ENCODE peak calls at places on chromosomes 13 and 19, in five cellular contexts. V is Calu3; N is activated CD8-positive, alpha-beta memory T cell treated with anti-CD3 and anti-CD28 coated beads, Interleukin-2, amount 10 ng/mL, durations not matched to agents 7 days and 5 days; C is NCI-H345; B is uterus. P is an unnamed sample.

GRCh38 chr13:66212511-66212910 is 1017.6 kb downstream of the PCDH9 start:
- DNase-seq in V (no peak), N (no peak), C (no peak), B (no peak), P (no peak)

GRCh38 chr19:8640402-8641004 is 10.1 kb downstream of the NFILZ start:
- DNase-seq in V (peak; percentile 22), N (no peak), C (no peak), B (peak; percentile 19), P (peak; percentile 27)

GRCh38 chr13:111158136-111158805 is 43.2 kb downstream of the ARHGEF7 start:
- DNase-seq in V (no peak), N (no peak), C (no peak), B (no peak), P (no peak)

GRCh38 chr13:60244381-60244780 is 80.7 kb upstream of the DIAPH3 start:
- DNase-seq in V (no peak), N (no peak), C (no peak), B (no peak), P (no peak)

GRCh38 chr13:67229438-67230242 is 496 bp downstream of the PCDH9 start:
- DNase-seq in V (no peak), N (no peak), C (peak; percentile 60), B (no peak), P (no peak)

GRCh38 chr19:39131255-39131755 is 5.7 kb downstream of the PAK4 start:
- DNase-seq in V (no peak), N (no peak), C (no peak), B (no peak), P (no peak)

GRCh38 chr13:32941368-32941767 is 74.9 kb upstream of the KL start:
- DNase-seq in V (no peak), N (no peak), C (no peak), B (no peak), P (no peak)

GRCh38 chr13:23741879-23742510 is 147.2 kb downstream of the MIPEP start:
- DNase-seq in V (peak; percentile 6), N (no peak), C (no peak), B (no peak), P (no peak)

GRCh38 chr13:105147481-105147880 is 1388.0 kb downstream of the EFNB2 start:
- DNase-seq in V (no peak), N (no peak), C (no peak), B (no peak), P (no peak)

GRCh38 chr19:43934055-43934984 is 762 bp downstream of the ZNF45 start:
- DNase-seq in V (no peak), N (no peak), C (no peak), B (no peak), P (no peak)

GRCh38 chr19:41324231-41324702 is 14.3 kb downstream of the CCDC97 start:
- DNase-seq in V (no peak), N (no peak), C (no peak), B (no peak), P (no peak)

GRCh38 chr13:106372199-106373160 is 163.0 kb downstream of the EFNB2 start:
- DNase-seq in V (no peak), N (no peak), C (no peak), B (no peak), P (no peak)

GRCh38 chr19:2799273-2800020 is 14.1 kb downstream of the THOP1 start:
- DNase-seq in V (no peak), N (no peak), C (no peak), B (no peak), P (no peak)

P was measured in adrenal gland.